ENCODE peak calls at places on chromosome 15, in four cellular contexts. N is K562, K is HepG2, O is Panc1. T is an unnamed sample.

GRCh38 chr15:45589296-45589695 is 2.1 kb downstream of the BLOC1S6 start:
- DNase-seq in N (no peak), K (no peak), O (no peak), T (no peak)

GRCh38 chr15:62165029-62165792 is at the start of gene C2CD4B:
- DNase-seq in N (no peak), K (no peak), O (no peak), T (no peak)

GRCh38 chr15:74442604-74443003 is 8.8 kb upstream of the SEMA7A start:
- DNase-seq in N (no peak), K (peak; percentile 39), O (no peak), T (no peak)

GRCh38 chr15:99708563-99708962 is 24.7 kb downstream of the LYSMD4 start:
- DNase-seq in N (no peak), K (no peak), O (no peak), T (peak; percentile 79)

GRCh38 chr15:66389859-66390382 is 3.2 kb downstream of the MAP2K1 start:
- DNase-seq in N (no peak), K (no peak), O (no peak), T (no peak)

GRCh38 chr15:66008920-66009572 is 139.8 kb downstream of the RAB11A start:
- DNase-seq in N (peak; percentile 30), K (no peak), O (no peak), T (peak; percentile 34)

GRCh38 chr15:39381517-39381916 is 199.4 kb upstream of the THBS1 start:
- DNase-seq in N (no peak), K (no peak), O (no peak), T (no peak)

GRCh38 chr15:38316311-38316710 is 63.7 kb downstream of the SPRED1 start:
- DNase-seq in N (no peak), K (no peak), O (no peak), T (no peak)

GRCh38 chr15:39624806-39625205 is 43.9 kb downstream of the THBS1 start:
- DNase-seq in N (no peak), K (peak; percentile 50), O (peak; percentile 33), T (no peak)

GRCh38 chr15:66085128-66085527 is 168.4 kb downstream of the MEGF11 start:
- DNase-seq in N (no peak), K (peak; percentile 31), O (no peak), T (no peak)

GRCh38 chr15:70016511-70016994 is 81.2 kb downstream of the TLE3 start:
- DNase-seq in N (no peak), K (no peak), O (no peak), T (no peak)

GRCh38 chr15:68106656-68107055 is 52.5 kb downstream of the PIAS1 start:
- DNase-seq in N (no peak), K (peak; percentile 9), O (no peak), T (no peak)

GRCh38 chr15:44568338-44568737 is 31.4 kb downstream of the EIF3J start:
- DNase-seq in N (no peak), K (no peak), O (no peak), T (no peak)

GRCh38 chr15:83436513-83437158 is 10.5 kb upstream of the SH3GL3 start:
- DNase-seq in N (peak; percentile 18), K (peak; percentile 7), O (no peak), T (peak; percentile 33)
- TF ChIP-seq TCF7L2 in N (no peak), K (no peak), O (no peak), T (no peak)

GRCh38 chr15:82871577-82872484 is 62.4 kb downstream of the WHAMM start:
- DNase-seq in N (no peak), K (no peak), O (no peak), T (no peak)

GRCh38 chr15:82874267-82874666 is 64.8 kb downstream of the WHAMM start:
- DNase-seq in N (no peak), K (no peak), O (no peak), T (no peak)

GRCh38 chr15:82873000-82873680 is 63.7 kb downstream of the WHAMM start:
- DNase-seq in N (no peak), K (no peak), O (no peak), T (no peak)

GRCh38 chr15:82874961-82875360 is 65.5 kb downstream of the WHAMM start:
- DNase-seq in N (no peak), K (no peak), O (no peak), T (no peak)

GRCh38 chr15:82870727-82871576 is 61.5 kb downstream of the WHAMM start:
- DNase-seq in N (no peak), K (no peak), O (no peak), T (no peak)
- TF ChIP-seq SIN3A in N (no peak), K (no peak), O (no peak), T (no peak)

DNA sequence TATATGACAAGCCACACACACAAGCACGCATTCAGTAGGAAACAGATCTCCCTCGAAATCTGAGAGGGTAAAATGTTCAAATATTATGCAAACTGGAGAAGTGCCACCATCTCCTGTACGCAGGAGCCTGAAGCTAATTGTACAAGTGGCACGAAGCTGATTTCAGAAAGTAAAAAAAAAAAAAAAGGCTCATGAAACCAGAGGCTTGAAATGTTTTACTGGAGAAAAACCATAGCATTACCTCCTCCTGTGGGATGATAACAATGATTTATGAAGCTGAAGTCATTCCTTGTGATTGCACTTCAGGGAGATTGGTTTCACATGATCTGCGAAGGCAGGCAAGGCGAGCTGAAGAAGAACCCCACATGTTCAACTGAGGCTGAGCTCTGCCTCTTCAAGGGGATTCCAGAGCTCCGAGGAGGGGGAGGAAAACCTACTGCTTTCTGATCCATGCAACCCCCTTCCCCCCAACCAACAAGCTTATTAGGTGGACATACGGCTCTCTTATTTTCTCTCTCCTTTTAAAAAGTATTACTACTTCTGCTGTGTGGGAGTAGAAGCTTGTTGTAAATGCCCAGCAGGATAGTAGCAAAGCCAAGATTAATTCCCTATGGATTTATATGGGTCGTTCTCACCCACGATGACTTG is 101.1 kb downstream of the GREM1 start:
- DNase-seq in N (no peak), K (no peak), O (no peak), T (no peak)
- H3K4me3 ChIP-seq in N (no peak overlapping the region), K (no peak overlapping the region), O (no peak overlapping the region), T (no peak overlapping the region)

GRCh38 chr15:50355612-50355905 is 561 bp upstream of the GABPB1 start:
- DNase-seq in N (no peak), K (no peak), O (no peak), T (no peak)
- TF ChIP-seq TCF7L2 in N (no peak), K (no peak), O (no peak), T (no peak)

DNA sequence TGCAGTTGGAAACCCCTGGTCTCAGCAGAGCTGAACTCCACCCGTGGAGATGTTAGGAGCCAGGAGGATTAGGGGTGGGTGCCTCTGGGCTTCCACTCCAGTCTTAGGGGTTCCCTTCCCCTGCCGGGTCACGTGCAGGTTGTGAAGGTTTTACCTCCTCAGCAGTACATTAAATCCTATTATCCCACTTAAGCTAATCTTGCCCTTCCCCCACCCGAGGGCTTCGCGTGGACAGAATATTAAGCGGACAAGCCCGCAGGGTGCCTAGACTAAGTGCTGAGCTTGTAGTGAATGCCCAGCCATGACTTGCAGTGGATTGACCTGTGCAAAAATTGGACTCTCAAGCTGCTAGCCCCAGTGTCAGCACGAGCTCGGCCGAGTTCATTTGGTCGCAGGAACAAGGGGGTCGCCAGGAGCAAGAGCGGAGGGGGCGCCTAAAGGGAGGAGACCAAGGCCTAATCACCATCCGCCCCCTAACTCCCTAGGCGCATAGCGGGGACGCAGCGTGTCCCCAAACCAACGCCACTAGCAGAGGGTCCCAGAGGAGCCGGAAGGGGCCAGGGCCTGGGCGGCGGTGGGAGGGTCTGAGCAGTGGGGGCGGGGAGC is 493 bp upstream of the SEMA4B start:
- DNase-seq in N (no peak), K (no peak), O (no peak), T (no peak)
- TF ChIP-seq SIN3A in N (no peak), K (no peak), O (no peak), T (no peak)

GRCh38 chr15:41254560-41254959 is 23.5 kb downstream of the CHP1 start:
- DNase-seq in N (no peak), K (no peak), O (no peak), T (no peak)
- H3K4me3 ChIP-seq in N (no peak overlapping the region), K (no peak overlapping the region), O (no peak overlapping the region), T (no peak overlapping the region)

GRCh38 chr15:79007066-79007465 is 62.2 kb upstream of the CTSH start:
- DNase-seq in N (peak; percentile 74), K (peak; percentile 75), O (no peak), T (peak; percentile 57)
- TF ChIP-seq TCF7L2 in N (no peak), K (no peak), O (no peak), T (no peak)

GRCh38 chr15:25347707-25348106 is 91.1 kb downstream of the UBE3A start:
- DNase-seq in N (no peak), K (no peak), O (no peak), T (no peak)
- TF ChIP-seq SIN3A in N (no peak), K (no peak), O (no peak), T (no peak)